ENCODE peak calls at places on chromosome 1, in nine cellular contexts. I is stimulated activated naive CD8-positive, alpha-beta T cell treated with anti-CD3 and anti-CD28 coated beads, Interleukin-15, amount 100 ng/mL, for 72 hours; L is NCI-H2081; X is HTR-8/SVneo; G is activated T-helper 1 cell treated with anti-CD3 and anti-CD28 coated beads, Interleukin-2, amount 50 U/mL, for 16 hours; U is M059J; N is activated T-cell treated with anti-CD3 and anti-CD28 coated beads for 1 hour; Q is GM12891; P is activated CD4-positive, alpha-beta T cell treated with anti-CD3 and anti-CD28 coated beads, Interleukin-2, amount 10 ng/mL, durations not matched to agents 7 days and 5 days. M is an unnamed sample.

GRCh38 chr1:25544819-25545218 is 1.4 kb downstream of the LDLRAP1 start:
- DNase-seq in I (no peak), L (no peak), X (peak; percentile 50), G (no peak), U (peak; percentile 25), N (no peak), Q (no peak), P (no peak), M (peak; percentile 41)

GRCh38 chr1:56707379-56707778 is 62.3 kb downstream of the PRKAA2 start:
- DNase-seq in I (no peak), L (no peak), X (no peak), G (no peak), U (no peak), N (no peak), Q (no peak), P (no peak), M (no peak)

GRCh38 chr1:205976036-205976435 is 27.2 kb downstream of the RAB7B start:
- DNase-seq in I (no peak), L (no peak), X (no peak), G (no peak), U (no peak), N (no peak), Q (no peak), P (no peak), M (no peak)

GRCh38 chr1:232421143-232421796 is 208.7 kb downstream of the SIPA1L2 start:
- DNase-seq in I (no peak), L (peak; percentile 51), X (no peak), G (no peak), U (no peak), N (no peak), Q (no peak), P (no peak), M (no peak)

GRCh38 chr1:44375547-44375946 is 20.5 kb upstream of the ERI3 start:
- DNase-seq in I (no peak), L (no peak), X (no peak), G (no peak), U (no peak), N (no peak), Q (no peak), P (no peak), M (no peak)

GRCh38 chr1:3742439-3743298 is 9.6 kb upstream of the CCDC27 start:
- DNase-seq in I (no peak), L (no peak), X (no peak), G (no peak), U (no peak), N (no peak), Q (no peak), P (no peak), M (no peak)

GRCh38 chr1:175471039-175471800 is 272.2 kb downstream of the TNR start:
- DNase-seq in I (no peak), L (no peak), X (no peak), G (no peak), U (peak; percentile 81), N (no peak), Q (no peak), P (no peak), M (no peak)

GRCh38 chr1:43603004-43603403 is 46.9 kb upstream of the KDM4A start:
- DNase-seq in I (no peak), L (no peak), X (no peak), G (no peak), U (no peak), N (no peak), Q (no peak), P (no peak), M (no peak)

GRCh38 chr1:63775418-63776127 is 1.8 kb downstream of the ROR1 start:
- DNase-seq in I (no peak), L (no peak), X (no peak), G (no peak), U (peak; percentile 19), N (no peak), Q (no peak), P (no peak), M (no peak)

GRCh38 chr1:47507921-47508894 is 70.4 kb downstream of the FOXD2 start:
- DNase-seq in I (peak; percentile 56), L (peak; percentile 27), X (no peak), G (no peak), U (peak; percentile 13), N (no peak), Q (no peak), P (no peak), M (no peak)

GRCh38 chr1:201214461-201214860 is 23.8 kb downstream of the IGFN1 start:
- DNase-seq in I (no peak), L (no peak), X (no peak), G (no peak), U (peak; percentile 20), N (no peak), Q (no peak), P (no peak), M (no peak)

GRCh38 chr1:3651011-3651938 is 1.0 kb upstream of the TP73 start:
- DNase-seq in I (peak; percentile 16), L (no peak), X (no peak), G (no peak), U (peak; percentile 29), N (no peak), Q (no peak), P (no peak), M (no peak)

GRCh38 chr1:8104278-8105236 is 78.4 kb upstream of the ERRFI1 start:
- DNase-seq in I (no peak), L (no peak), X (no peak), G (no peak), U (no peak), N (no peak), Q (no peak), P (no peak), M (no peak)

GRCh38 chr1:99385852-99386251 is 121.6 kb downstream of the PLPPR4 start:
- DNase-seq in I (no peak), L (no peak), X (no peak), G (no peak), U (no peak), N (no peak), Q (no peak), P (no peak), M (no peak)

GRCh38 chr1:41483960-41484844 is at the start of gene EDN2:
- DNase-seq in I (no peak), L (peak; percentile 88), X (no peak), G (no peak), U (peak; percentile 49), N (no peak), Q (no peak), P (no peak), M (peak; percentile 61)

GRCh38 chr1:211641942-211642341 is 33.5 kb downstream of the NEK2 start:
- DNase-seq in I (no peak), L (no peak), X (no peak), G (no peak), U (no peak), N (no peak), Q (no peak), P (no peak), M (no peak)

GRCh38 chr1:57633055-57633454 is 209.2 kb upstream of the DAB1 start:
- DNase-seq in I (no peak), L (no peak), X (no peak), G (no peak), U (no peak), N (no peak), Q (no peak), P (no peak), M (no peak)

GRCh38 chr1:29424266-29424665 is 187.9 kb downstream of the PTPRU start:
- DNase-seq in I (no peak), L (no peak), X (no peak), G (no peak), U (no peak), N (no peak), Q (no peak), P (no peak), M (no peak)

GRCh38 chr1:113275691-113276090 is 114.6 kb upstream of the MAGI3 start:
- DNase-seq in I (no peak), L (no peak), X (no peak), G (no peak), U (no peak), N (no peak), Q (no peak), P (no peak), M (no peak)

GRCh38 chr1:244341455-244342450 is 110.0 kb downstream of the ADSS2 start:
- DNase-seq in I (peak; percentile 44), L (peak; percentile 99), X (no peak), G (no peak), U (peak; percentile 89), N (no peak), Q (no peak), P (peak; percentile 25), M (no peak)

GRCh38 chr1:34663031-34663430 is 91.8 kb upstream of the GJB5 start:
- DNase-seq in I (no peak), L (no peak), X (no peak), G (no peak), U (no peak), N (no peak), Q (no peak), P (no peak), M (no peak)

GRCh38 chr1:60245371-60245770 is 171.8 kb upstream of the C1orf87 start:
- DNase-seq in I (no peak), L (no peak), X (no peak), G (no peak), U (no peak), N (no peak), Q (no peak), P (no peak), M (no peak)